ENCODE peak calls at places on chromosomes 4 and X, in five cellular contexts. One of them, this sample, is unnamed.

GRCh38 chrX:119228506-119229290 is 7.4 kb upstream of the PGRMC1 start:
- DNase-seq in K562: no peak
- DNase-seq in ovary: no peak
- DNase-seq in esophagus muscularis mucosa: no peak
- DNase-seq in A549: peak
- DNase-seq in this sample: no peak

GRCh38 chrX:47751670-47752069 is 85.0 kb upstream of the ZNF81 start:
- DNase-seq in A549: peak
- DNase-seq in ovary: peak
- DNase-seq in esophagus muscularis mucosa: no peak
- DNase-seq in K562: peak
- DNase-seq in this sample: no peak

GRCh38 chrX:73270753-73271152 is 56.1 kb upstream of the NAP1L2 start:
- DNase-seq in A549: no peak
- DNase-seq in esophagus muscularis mucosa: no peak
- DNase-seq in ovary: no peak
- DNase-seq in K562: no peak
- DNase-seq in this sample: no peak

GRCh38 chr4:110266136-110266535 is 67.7 kb upstream of the ELOVL6 start:
- DNase-seq in ovary: no peak
- DNase-seq in esophagus muscularis mucosa: no peak
- DNase-seq in A549: no peak
- DNase-seq in K562: no peak
- DNase-seq in this sample: no peak

GRCh38 chr4:57119054-57119651 is 9.0 kb upstream of the IGFBP7 start:
- DNase-seq in A549: peak
- DNase-seq in esophagus muscularis mucosa: no peak
- DNase-seq in K562: no peak
- DNase-seq in ovary: peak
- DNase-seq in this sample: peak

GRCh38 chrX:149851864-149852263 is 29.1 kb upstream of the MAGEA8 start:
- DNase-seq in ovary: no peak
- DNase-seq in esophagus muscularis mucosa: no peak
- DNase-seq in K562: no peak
- DNase-seq in A549: no peak
- DNase-seq in this sample: no peak

GRCh38 chr4:136457004-136457403 is 1075.3 kb downstream of the PCDH18 start:
- DNase-seq in ovary: no peak
- DNase-seq in esophagus muscularis mucosa: no peak
- DNase-seq in A549: no peak
- DNase-seq in K562: no peak
- DNase-seq in this sample: no peak

GRCh38 chr4:134470544-134470943 is 269.0 kb upstream of the PABPC4L start:
- DNase-seq in K562: peak
- DNase-seq in A549: no peak
- DNase-seq in esophagus muscularis mucosa: no peak
- DNase-seq in ovary: no peak
- DNase-seq in this sample: no peak

GRCh38 chr4:13176603-13177190 is 307.4 kb downstream of the RAB28 start:
- DNase-seq in A549: no peak
- DNase-seq in K562: no peak
- DNase-seq in ovary: no peak
- DNase-seq in esophagus muscularis mucosa: no peak
- DNase-seq in this sample: no peak

GRCh38 chr4:40908297-40908696 is 158.5 kb downstream of the NSUN7 start:
- DNase-seq in A549: peak
- DNase-seq in ovary: no peak
- DNase-seq in K562: no peak
- DNase-seq in esophagus muscularis mucosa: no peak
- DNase-seq in this sample: no peak

GRCh38 chrX:21354725-21355124 is 19.5 kb upstream of the CNKSR2 start:
- DNase-seq in ovary: no peak
- DNase-seq in K562: no peak
- DNase-seq in esophagus muscularis mucosa: no peak
- DNase-seq in A549: no peak
- DNase-seq in this sample: no peak

GRCh38 chr4:69713593-69713992 is 46.8 kb downstream of the SULT1B1 start:
- DNase-seq in A549: peak
- DNase-seq in esophagus muscularis mucosa: no peak
- DNase-seq in K562: no peak
- DNase-seq in ovary: no peak
- DNase-seq in this sample: peak
- TF ChIP-seq EP300 in A549: no peak
- TF ChIP-seq EP300 in esophagus muscularis mucosa: no peak
- TF ChIP-seq EP300 in K562: no peak
- TF ChIP-seq EP300 in ovary: no peak
- TF ChIP-seq EP300 in this sample: no peak

DNA sequence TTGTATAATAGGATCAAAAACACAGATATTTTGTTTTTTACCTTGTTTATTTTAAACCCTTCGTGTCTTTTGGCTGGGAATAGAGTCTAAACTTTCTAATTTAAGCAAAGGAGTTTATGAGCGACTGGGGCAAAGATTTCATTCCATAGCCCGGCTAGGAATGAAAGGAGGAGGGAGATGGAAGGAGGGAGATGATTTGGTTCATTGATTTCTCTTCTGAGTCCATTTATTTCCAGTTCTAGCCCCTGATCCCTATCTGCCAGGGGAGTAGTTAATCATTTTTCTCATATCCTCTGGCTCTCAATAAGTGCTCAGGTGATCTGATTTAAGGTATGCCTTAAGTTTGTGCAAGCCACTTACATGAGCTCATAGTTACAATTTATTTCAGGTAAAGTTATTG is 120.0 kb downstream of the SPRY1 start:
- DNase-seq in K562: no peak
- DNase-seq in A549: no peak
- DNase-seq in ovary: no peak
- DNase-seq in esophagus muscularis mucosa: no peak
- DNase-seq in this sample: no peak
- TF ChIP-seq EP300 in K562: no peak
- TF ChIP-seq EP300 in A549: no peak
- TF ChIP-seq EP300 in ovary: no peak
- TF ChIP-seq EP300 in esophagus muscularis mucosa: no peak
- TF ChIP-seq EP300 in this sample: no peak

DNA sequence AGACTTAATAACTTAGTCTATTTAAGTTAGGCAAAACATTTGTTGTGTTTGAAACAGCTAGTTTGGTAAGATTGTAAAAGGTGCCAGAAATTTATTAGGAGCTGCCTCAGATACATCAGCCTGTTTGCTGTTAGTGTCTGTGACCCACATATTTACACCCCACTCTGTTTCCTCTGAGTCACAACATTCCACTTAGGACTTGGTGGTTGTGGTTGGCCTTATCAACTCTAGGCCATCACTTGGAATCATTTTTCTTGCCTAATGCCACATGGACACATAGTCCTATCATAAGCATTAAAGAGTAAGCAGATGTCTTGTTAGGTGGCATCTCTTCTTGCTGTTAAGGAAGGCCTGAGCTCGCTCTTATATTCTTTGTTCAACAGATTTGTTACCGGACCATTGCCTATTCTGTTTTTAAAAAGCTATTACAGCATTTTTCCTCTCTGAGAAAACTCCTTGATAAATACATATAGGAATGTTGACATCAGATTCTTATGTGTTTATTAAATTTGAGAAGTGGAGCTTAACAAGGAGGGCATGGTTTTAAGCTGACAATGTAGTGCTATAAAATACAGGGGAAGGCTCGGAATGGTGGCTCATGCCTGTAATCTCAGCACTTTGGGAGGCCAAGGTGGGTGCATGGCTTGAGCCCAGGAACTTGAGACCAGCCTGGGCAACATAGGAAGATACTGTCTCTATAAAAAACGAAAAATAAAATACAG is 51.2 kb upstream of the PGRMC2 start:
- DNase-seq in K562: peak
- DNase-seq in A549: peak
- DNase-seq in ovary: no peak
- DNase-seq in esophagus muscularis mucosa: no peak
- DNase-seq in this sample: no peak
- TF ChIP-seq EP300 in K562: no peak
- TF ChIP-seq EP300 in A549: no peak
- TF ChIP-seq EP300 in ovary: no peak
- TF ChIP-seq EP300 in esophagus muscularis mucosa: no peak
- TF ChIP-seq EP300 in this sample: no peak

GRCh38 chr4:186304216-186304615 is 38.2 kb downstream of the F11 start:
- DNase-seq in K562: no peak
- DNase-seq in esophagus muscularis mucosa: no peak
- DNase-seq in ovary: no peak
- DNase-seq in A549: no peak
- DNase-seq in this sample: no peak

GRCh38 chr4:186298034-186298647 is 32.2 kb downstream of the F11 start:
- DNase-seq in esophagus muscularis mucosa: no peak
- DNase-seq in A549: no peak
- DNase-seq in K562: no peak
- DNase-seq in ovary: no peak
- DNase-seq in this sample: no peak

GRCh38 chr4:186299291-186299690 is 33.3 kb downstream of the F11 start:
- DNase-seq in K562: no peak
- DNase-seq in A549: no peak
- DNase-seq in ovary: no peak
- DNase-seq in esophagus muscularis mucosa: no peak
- DNase-seq in this sample: no peak

GRCh38 chr4:186297013-186297645 is 31.1 kb downstream of the F11 start:
- DNase-seq in A549: peak
- DNase-seq in ovary: no peak
- DNase-seq in K562: peak
- DNase-seq in esophagus muscularis mucosa: no peak
- DNase-seq in this sample: no peak

DNA sequence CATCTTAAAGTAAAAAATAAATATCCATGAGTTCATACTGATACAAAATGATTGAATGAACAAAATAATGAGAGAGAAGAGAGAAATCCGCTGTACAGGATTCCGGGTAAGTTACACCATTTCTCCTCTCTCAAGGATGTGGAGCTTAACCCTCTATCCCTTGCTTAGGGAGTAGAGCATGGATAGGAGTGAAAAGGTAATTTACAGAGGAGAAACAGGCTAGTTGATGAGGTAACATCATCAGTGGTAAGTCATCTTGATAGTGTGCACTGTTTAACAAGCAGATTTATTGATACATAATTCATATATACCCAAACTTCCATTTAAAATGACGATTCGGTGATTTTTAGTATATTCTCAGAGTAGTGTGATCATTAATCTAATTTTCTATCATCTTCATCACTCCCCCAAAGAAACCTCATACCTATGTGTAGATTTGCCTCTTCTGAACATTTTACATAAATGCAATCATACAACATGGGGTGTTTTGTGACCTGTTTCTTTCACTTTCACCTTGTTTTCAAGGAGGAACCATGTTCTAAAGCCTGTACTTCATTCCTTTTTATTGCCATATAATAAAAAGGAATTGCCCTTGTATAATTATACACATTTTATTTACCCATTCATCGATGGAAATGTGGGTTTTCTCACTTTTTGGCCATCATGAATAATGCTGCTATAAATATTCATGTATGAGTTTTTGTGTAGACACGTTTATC is 34.8 kb downstream of the F11 start:
- DNase-seq in ovary: no peak
- DNase-seq in A549: no peak
- DNase-seq in esophagus muscularis mucosa: no peak
- DNase-seq in K562: no peak
- DNase-seq in this sample: no peak
- TF ChIP-seq EP300 in ovary: no peak
- TF ChIP-seq EP300 in A549: no peak
- TF ChIP-seq EP300 in esophagus muscularis mucosa: no peak
- TF ChIP-seq EP300 in K562: no peak
- TF ChIP-seq EP300 in this sample: no peak

GRCh38 chr4:163527172-163527571 is 32.7 kb downstream of the TMA16 start:
- DNase-seq in ovary: no peak
- DNase-seq in A549: no peak
- DNase-seq in esophagus muscularis mucosa: no peak
- DNase-seq in K562: no peak
- DNase-seq in this sample: no peak
- TF ChIP-seq EP300 in ovary: no peak
- TF ChIP-seq EP300 in A549: no peak
- TF ChIP-seq EP300 in esophagus muscularis mucosa: no peak
- TF ChIP-seq EP300 in K562: no peak
- TF ChIP-seq EP300 in this sample: no peak

DNA sequence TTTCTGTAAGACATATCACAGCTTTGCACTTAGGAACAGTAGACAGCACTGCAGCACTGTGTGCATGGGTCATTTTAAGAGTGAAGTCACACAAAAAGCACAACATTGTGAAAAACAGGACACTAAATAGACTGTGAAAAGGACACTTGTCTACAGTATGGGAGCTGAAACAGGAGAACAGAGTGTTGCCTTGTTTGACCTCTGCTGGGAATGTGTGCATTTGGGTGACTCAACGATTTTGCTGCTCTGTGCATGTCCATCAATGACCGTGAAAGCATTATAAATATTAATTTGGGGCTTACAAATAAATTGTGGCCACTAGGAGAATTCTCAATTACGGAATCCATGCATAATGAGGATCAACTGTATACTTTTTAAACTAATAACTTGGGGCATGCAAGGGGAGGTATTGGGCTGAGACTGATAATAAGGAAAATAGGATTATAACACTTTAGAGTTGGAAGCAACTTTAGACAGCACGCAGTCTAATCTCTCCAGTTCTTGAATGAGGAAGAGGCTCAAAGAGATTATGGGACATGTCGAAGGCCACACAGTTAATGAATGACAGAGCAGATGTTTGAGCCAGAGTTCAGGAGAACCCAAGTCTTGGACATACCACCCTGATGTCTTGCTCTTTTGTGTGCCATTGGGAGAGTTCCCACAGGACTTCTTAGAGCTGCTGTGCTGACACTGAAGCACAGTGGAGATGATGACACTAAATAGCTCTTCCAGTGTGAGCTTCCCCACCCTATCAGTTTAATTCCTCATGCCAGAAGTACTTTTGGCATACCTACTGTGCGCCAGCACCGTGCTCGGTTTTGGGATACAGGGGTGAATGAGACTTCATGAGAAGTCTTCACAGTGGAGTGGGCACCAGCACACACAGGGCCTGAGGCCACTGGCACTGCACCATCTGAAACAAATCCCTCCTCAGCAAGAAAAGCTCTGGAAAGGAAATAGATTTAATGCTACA is 79.3 kb downstream of the FRAS1 start:
- DNase-seq in K562: no peak
- DNase-seq in A549: peak
- DNase-seq in ovary: no peak
- DNase-seq in esophagus muscularis mucosa: no peak
- DNase-seq in this sample: no peak
- TF ChIP-seq EP300 in K562: no peak
- TF ChIP-seq EP300 in A549: no peak
- TF ChIP-seq EP300 in ovary: no peak
- TF ChIP-seq EP300 in esophagus muscularis mucosa: no peak
- TF ChIP-seq EP300 in this sample: no peak

DNA sequence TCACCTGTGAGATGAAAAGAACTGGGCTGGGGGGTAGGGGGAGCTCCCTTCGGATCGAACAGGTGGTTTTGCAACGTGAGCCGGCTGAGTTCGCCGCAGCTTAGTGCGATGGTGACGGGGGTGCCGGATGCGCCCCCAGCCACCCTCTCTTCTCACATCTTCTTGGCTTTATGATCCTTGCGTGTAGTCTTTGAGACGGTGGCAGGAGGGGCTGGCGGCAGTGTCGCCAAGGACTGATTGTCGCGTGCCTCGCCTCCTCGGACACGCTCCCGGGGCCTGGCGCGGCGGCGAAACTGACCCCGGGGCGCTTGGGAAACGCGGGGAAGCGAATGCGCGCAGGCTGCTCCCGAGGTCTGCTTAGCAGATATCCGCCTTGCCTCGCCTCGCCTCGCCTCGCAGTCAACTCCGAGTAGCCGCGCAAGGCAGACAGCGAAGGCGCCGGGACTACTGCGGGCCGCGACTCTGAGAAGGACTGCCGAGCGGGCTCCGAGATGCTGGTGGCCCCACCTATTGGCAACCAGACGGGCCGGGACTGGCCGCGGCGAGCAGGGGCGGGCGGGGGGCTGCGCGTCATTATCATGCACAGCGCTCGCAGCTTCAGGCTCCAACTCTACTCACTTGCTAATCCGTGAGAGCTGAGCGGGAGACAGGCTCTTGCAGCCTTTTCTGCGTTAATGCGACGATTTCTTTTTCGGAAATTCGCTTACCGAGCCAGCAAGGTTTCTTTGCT is 1.5 kb downstream of the GRID2 start:
- DNase-seq in K562: peak
- DNase-seq in ovary: peak
- DNase-seq in A549: peak
- DNase-seq in esophagus muscularis mucosa: peak
- DNase-seq in this sample: no peak
- TF ChIP-seq EP300 in K562: no peak
- TF ChIP-seq EP300 in ovary: no peak
- TF ChIP-seq EP300 in A549: no peak
- TF ChIP-seq EP300 in esophagus muscularis mucosa: no peak
- TF ChIP-seq EP300 in this sample: no peak

This sample was measured in tibial nerve.